ENCODE peak calls at places on chromosomes 16 and 17, in five cellular contexts. E is putamen; B is CD8-positive, alpha-beta T cell; F is fibroblast of gingiva; A is fibroblast of villous mesenchyme. Y is an unnamed sample.
A peak's percentile ranks its signal among the peaks of the same experiment; 100 is the strongest.

GRCh38 chr16:66524601-66525164 is 25.2 kb downstream of the TK2 start:
- DNase-seq in F (no peak), A (no peak), E (peak; percentile 53), B (no peak), Y (no peak)

GRCh38 chr16:46748775-46749705 is 896 bp upstream of the MYLK3 start:
- DNase-seq in E (no peak), B (no peak), F (no peak), A (no peak), Y (no peak)

GRCh38 chr16:53732296-53732929 is 28.5 kb downstream of the FTO start:
- DNase-seq in B (no peak), F (peak; percentile 19), A (no peak), E (no peak), Y (no peak)

GRCh38 chr16:76277099-76278030 is at the start of gene CNTNAP4:
- DNase-seq in A (no peak), E (peak; percentile 80), B (no peak), F (no peak), Y (peak; percentile 63)

GRCh38 chr17:17606416-17607000 is 15.0 kb upstream of the PEMT start:
- DNase-seq in B (no peak), A (no peak), E (no peak), F (peak; percentile 9), Y (no peak)

GRCh38 chr16:85840801-85841200 is 41.3 kb downstream of the COX4I1 start:
- DNase-seq in A (no peak), B (no peak), E (no peak), F (no peak), Y (no peak)

GRCh38 chr17:35907691-35908090 is 22.9 kb downstream of the RDM1 start:
- DNase-seq in F (no peak), E (no peak), A (peak; percentile 9), B (no peak), Y (no peak)

GRCh38 chr16:46972971-46973456 is 460 bp downstream of the DNAJA2 start:
- DNase-seq in E (no peak), F (peak; percentile 6), B (peak; percentile 28), A (peak; percentile 13), Y (peak; percentile 47)

GRCh38 chr17:83056583-83057396 is 22.6 kb upstream of the METRNL start:
- DNase-seq in E (no peak), B (no peak), A (peak; percentile 27), F (no peak), Y (no peak)

GRCh38 chr16:75138636-75139035 is 9.7 kb upstream of the ZFP1 start:
- DNase-seq in F (no peak), A (no peak), E (no peak), B (no peak), Y (no peak)

GRCh38 chr17:61799812-61800484 is 63.4 kb downstream of the BRIP1 start:
- DNase-seq in E (no peak), F (no peak), B (no peak), A (no peak), Y (no peak)

GRCh38 chr17:2602597-2603017 is 9.2 kb downstream of the PAFAH1B1 start:
- DNase-seq in B (no peak), A (peak; percentile 25), F (peak; percentile 6), E (no peak), Y (no peak)